ENCODE peak calls at places on chromosomes 2 and 18, in seven cellular contexts. One of them, this sample, is unnamed.

GRCh38 chr2:146821836-146822316 is 1023.0 kb upstream of the ACVR2A start:
- DNase-seq in WERI-Rb-1: no peak
- DNase-seq in right lobe of liver: no peak
- DNase-seq in coronary artery: no peak
- DNase-seq in D721Med: no peak
- DNase-seq in GM20000: no peak
- DNase-seq in bronchial epithelial cell: peak; percentile 48
- DNase-seq in this sample: no peak

GRCh38 chr2:19973471-19973870 is 16.4 kb downstream of the WDR35 start:
- DNase-seq in WERI-Rb-1: no peak
- DNase-seq in right lobe of liver: no peak
- DNase-seq in coronary artery: no peak
- DNase-seq in D721Med: no peak
- DNase-seq in GM20000: no peak
- DNase-seq in bronchial epithelial cell: no peak
- DNase-seq in this sample: no peak

GRCh38 chr2:240024766-240025165 is 376 bp downstream of the NDUFA10 start:
- DNase-seq in WERI-Rb-1: no peak
- DNase-seq in right lobe of liver: no peak
- DNase-seq in coronary artery: no peak
- DNase-seq in D721Med: no peak
- DNase-seq in GM20000: no peak
- DNase-seq in bronchial epithelial cell: no peak
- DNase-seq in this sample: no peak

GRCh38 chr2:204104821-204105220 is 168.3 kb downstream of the ICOS start:
- DNase-seq in WERI-Rb-1: no peak
- DNase-seq in right lobe of liver: no peak
- DNase-seq in coronary artery: no peak
- DNase-seq in D721Med: no peak
- DNase-seq in GM20000: no peak
- DNase-seq in bronchial epithelial cell: no peak
- DNase-seq in this sample: no peak

GRCh38 chr2:26299488-26300092 is 46.4 kb upstream of the SELENOI start:
- DNase-seq in WERI-Rb-1: no peak
- DNase-seq in right lobe of liver: no peak
- DNase-seq in coronary artery: no peak
- DNase-seq in D721Med: no peak
- DNase-seq in GM20000: peak; percentile 27
- DNase-seq in bronchial epithelial cell: peak; percentile 51
- DNase-seq in this sample: no peak

GRCh38 chr2:20050104-20050711 is 1.2 kb downstream of the LAPTM4A start:
- DNase-seq in WERI-Rb-1: peak; percentile 30
- DNase-seq in right lobe of liver: no peak
- DNase-seq in coronary artery: no peak
- DNase-seq in D721Med: no peak
- DNase-seq in GM20000: peak; percentile 35
- DNase-seq in bronchial epithelial cell: peak; percentile 89
- DNase-seq in this sample: peak; percentile 50

GRCh38 chr2:16525265-16525887 is 140.3 kb downstream of the CYRIA start:
- DNase-seq in WERI-Rb-1: peak; percentile 88
- DNase-seq in right lobe of liver: no peak
- DNase-seq in coronary artery: no peak
- DNase-seq in D721Med: no peak
- DNase-seq in GM20000: peak; percentile 55
- DNase-seq in bronchial epithelial cell: peak; percentile 27
- DNase-seq in this sample: peak; percentile 40

GRCh38 chr18:69259282-69259681 is 141.4 kb upstream of the DOK6 start:
- DNase-seq in WERI-Rb-1: no peak
- DNase-seq in right lobe of liver: no peak
- DNase-seq in coronary artery: no peak
- DNase-seq in D721Med: no peak
- DNase-seq in GM20000: no peak
- DNase-seq in bronchial epithelial cell: no peak
- DNase-seq in this sample: no peak

GRCh38 chr18:48553236-48553635 is 14.4 kb downstream of the CTIF start:
- DNase-seq in WERI-Rb-1: no peak
- DNase-seq in right lobe of liver: no peak
- DNase-seq in coronary artery: no peak
- DNase-seq in D721Med: no peak
- DNase-seq in GM20000: no peak
- DNase-seq in bronchial epithelial cell: no peak
- DNase-seq in this sample: no peak

GRCh38 chr2:105176429-105176828 is 65.1 kb upstream of the GPR45 start:
- DNase-seq in WERI-Rb-1: no peak
- DNase-seq in right lobe of liver: no peak
- DNase-seq in coronary artery: no peak
- DNase-seq in D721Med: no peak
- DNase-seq in GM20000: no peak
- DNase-seq in bronchial epithelial cell: no peak
- DNase-seq in this sample: no peak

GRCh38 chr18:21740474-21740723 is 193 bp upstream of the MIB1 start:
- DNase-seq in WERI-Rb-1: no peak
- DNase-seq in right lobe of liver: peak; percentile 99
- DNase-seq in coronary artery: peak; percentile 99
- DNase-seq in D721Med: peak; percentile 64
- DNase-seq in GM20000: peak; percentile 96
- DNase-seq in bronchial epithelial cell: peak; percentile 83
- DNase-seq in this sample: peak; percentile 97

GRCh38 chr2:80506563-80506962 is 202.0 kb upstream of the LRRTM1 start:
- DNase-seq in WERI-Rb-1: no peak
- DNase-seq in right lobe of liver: no peak
- DNase-seq in coronary artery: no peak
- DNase-seq in D721Med: no peak
- DNase-seq in GM20000: no peak
- DNase-seq in bronchial epithelial cell: no peak
- DNase-seq in this sample: no peak

GRCh38 chr2:66901344-66901743 is 466.4 kb downstream of the MEIS1 start:
- DNase-seq in WERI-Rb-1: no peak
- DNase-seq in right lobe of liver: no peak
- DNase-seq in coronary artery: no peak
- DNase-seq in D721Med: no peak
- DNase-seq in GM20000: no peak
- DNase-seq in bronchial epithelial cell: no peak
- DNase-seq in this sample: no peak

GRCh38 chr2:109452318-109453305 is 161.2 kb downstream of the SEPTIN10 start:
- DNase-seq in WERI-Rb-1: no peak
- DNase-seq in right lobe of liver: no peak
- DNase-seq in coronary artery: peak; percentile 71
- DNase-seq in D721Med: no peak
- DNase-seq in GM20000: no peak
- DNase-seq in bronchial epithelial cell: no peak
- DNase-seq in this sample: no peak

GRCh38 chr18:13809025-13809384 is 14.9 kb upstream of the MC5R start:
- DNase-seq in WERI-Rb-1: no peak
- DNase-seq in right lobe of liver: no peak
- DNase-seq in coronary artery: no peak
- DNase-seq in D721Med: no peak
- DNase-seq in GM20000: no peak
- DNase-seq in bronchial epithelial cell: peak; percentile 13
- DNase-seq in this sample: no peak

GRCh38 chr2:26300234-26300641 is 45.7 kb upstream of the SELENOI start:
- DNase-seq in WERI-Rb-1: peak; percentile 86
- DNase-seq in right lobe of liver: no peak
- DNase-seq in coronary artery: no peak
- DNase-seq in D721Med: no peak
- DNase-seq in GM20000: no peak
- DNase-seq in bronchial epithelial cell: peak; percentile 81
- DNase-seq in this sample: no peak

GRCh38 chr2:165627463-165627862 is 158.0 kb downstream of the CSRNP3 start:
- DNase-seq in WERI-Rb-1: no peak
- DNase-seq in right lobe of liver: no peak
- DNase-seq in coronary artery: no peak
- DNase-seq in D721Med: no peak
- DNase-seq in GM20000: no peak
- DNase-seq in bronchial epithelial cell: peak; percentile 71
- DNase-seq in this sample: no peak

GRCh38 chr18:65983750-65984149 is 232.9 kb downstream of the CDH7 start:
- DNase-seq in WERI-Rb-1: no peak
- DNase-seq in right lobe of liver: no peak
- DNase-seq in coronary artery: no peak
- DNase-seq in D721Med: no peak
- DNase-seq in GM20000: no peak
- DNase-seq in bronchial epithelial cell: peak; percentile 43
- DNase-seq in this sample: no peak

GRCh38 chr2:179991344-179991743 is 15.8 kb downstream of the CWC22 start:
- DNase-seq in WERI-Rb-1: peak; percentile 14
- DNase-seq in right lobe of liver: no peak
- DNase-seq in coronary artery: no peak
- DNase-seq in D721Med: no peak
- DNase-seq in GM20000: no peak
- DNase-seq in bronchial epithelial cell: no peak
- DNase-seq in this sample: peak; percentile 18

GRCh38 chr2:129929321-129930290 is 49.9 kb upstream of the RAB6C start:
- DNase-seq in WERI-Rb-1: no peak
- DNase-seq in right lobe of liver: no peak
- DNase-seq in coronary artery: no peak
- DNase-seq in D721Med: no peak
- DNase-seq in GM20000: peak; percentile 7
- DNase-seq in bronchial epithelial cell: no peak
- DNase-seq in this sample: no peak

GRCh38 chr18:22691988-22692710 is 241.0 kb upstream of the RBBP8 start:
- DNase-seq in WERI-Rb-1: no peak
- DNase-seq in right lobe of liver: no peak
- DNase-seq in coronary artery: no peak
- DNase-seq in D721Med: no peak
- DNase-seq in GM20000: no peak
- DNase-seq in bronchial epithelial cell: peak; percentile 68
- DNase-seq in this sample: no peak

DNA sequence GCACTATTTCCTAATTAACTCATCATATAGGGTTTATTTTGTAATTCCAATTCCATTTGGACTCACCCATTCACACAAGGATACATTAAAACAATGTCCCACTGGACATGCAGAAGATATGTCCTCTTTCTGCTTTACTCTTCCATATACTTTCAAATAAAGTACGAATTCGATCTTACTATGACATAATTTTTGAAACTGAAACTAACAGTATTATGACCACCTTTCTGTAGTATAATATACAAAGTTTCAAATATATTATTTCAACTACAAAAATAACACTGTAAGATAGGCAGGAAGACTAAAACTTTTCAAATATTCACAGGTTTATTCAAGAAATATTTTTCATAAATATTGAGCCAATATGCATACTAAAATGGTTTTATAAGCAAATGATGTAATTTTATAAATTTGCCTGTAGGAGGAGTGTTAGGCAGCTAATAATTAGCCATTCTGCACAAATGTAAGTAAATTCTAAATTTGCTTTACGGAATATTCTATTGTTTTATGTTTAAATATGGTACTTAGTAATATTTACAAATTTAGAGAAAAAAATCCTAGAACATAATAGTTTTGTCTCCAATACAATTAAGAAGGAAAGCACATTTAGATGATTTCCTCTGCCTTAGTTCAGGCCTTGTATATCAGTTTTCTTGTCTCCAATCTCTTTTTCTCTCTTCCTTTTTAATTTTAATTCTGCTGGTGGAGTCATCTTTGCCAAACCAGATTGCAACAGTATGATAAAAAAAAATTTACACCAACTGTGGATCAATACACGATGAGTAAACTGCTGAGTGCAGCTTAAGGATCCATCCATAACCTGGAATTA is 85.9 kb downstream of the CERKL start:
- DNase-seq in WERI-Rb-1: no peak
- DNase-seq in right lobe of liver: no peak
- DNase-seq in coronary artery: no peak
- DNase-seq in D721Med: no peak
- DNase-seq in GM20000: no peak
- DNase-seq in bronchial epithelial cell: peak; percentile 33
- DNase-seq in this sample: no peak
- TF ChIP-seq CTCF in WERI-Rb-1: no peak
- TF ChIP-seq CTCF in right lobe of liver: peak; percentile 15
- TF ChIP-seq CTCF in coronary artery: no peak
- TF ChIP-seq CTCF in D721Med: peak; percentile 42
- TF ChIP-seq CTCF in GM20000: no peak
- TF ChIP-seq CTCF in bronchial epithelial cell: peak; percentile 1
- TF ChIP-seq CTCF in this sample: no peak

GRCh38 chr2:11419781-11420180 is 46.2 kb downstream of the E2F6 start:
- DNase-seq in WERI-Rb-1: no peak
- DNase-seq in right lobe of liver: no peak
- DNase-seq in coronary artery: no peak
- DNase-seq in D721Med: no peak
- DNase-seq in GM20000: no peak
- DNase-seq in bronchial epithelial cell: no peak
- DNase-seq in this sample: no peak

GRCh38 chr2:11420190-11420589 is 45.8 kb downstream of the E2F6 start:
- DNase-seq in WERI-Rb-1: no peak
- DNase-seq in right lobe of liver: no peak
- DNase-seq in coronary artery: no peak
- DNase-seq in D721Med: no peak
- DNase-seq in GM20000: no peak
- DNase-seq in bronchial epithelial cell: no peak
- DNase-seq in this sample: no peak

GRCh38 chr2:11421863-11422490 is 44.0 kb downstream of the E2F6 start:
- DNase-seq in WERI-Rb-1: no peak
- DNase-seq in right lobe of liver: no peak
- DNase-seq in coronary artery: no peak
- DNase-seq in D721Med: no peak
- DNase-seq in GM20000: no peak
- DNase-seq in bronchial epithelial cell: no peak
- DNase-seq in this sample: no peak

GRCh38 chr2:11422491-11422865 is 43.5 kb downstream of the E2F6 start:
- DNase-seq in WERI-Rb-1: no peak
- DNase-seq in right lobe of liver: no peak
- DNase-seq in coronary artery: no peak
- DNase-seq in D721Med: no peak
- DNase-seq in GM20000: no peak
- DNase-seq in bronchial epithelial cell: no peak
- DNase-seq in this sample: no peak

DNA sequence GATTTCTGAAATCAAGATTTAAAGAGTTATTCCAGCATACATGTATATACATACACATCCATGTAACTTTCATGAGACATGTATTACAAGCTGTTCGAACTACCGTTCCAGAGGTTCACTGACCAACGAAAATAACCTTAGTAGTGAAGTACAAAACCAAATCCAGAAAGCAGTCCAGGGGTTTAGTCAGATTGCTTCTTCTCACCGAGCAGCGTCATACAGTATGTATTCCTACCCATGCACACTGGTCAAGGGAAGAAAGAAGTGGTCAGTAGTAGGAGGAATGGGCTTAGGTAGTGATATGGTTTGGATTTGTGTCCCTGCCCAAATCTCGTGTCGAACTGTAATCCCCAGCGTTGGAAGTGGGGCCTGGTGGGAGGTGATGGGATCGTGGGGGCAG is 45.3 kb downstream of the E2F6 start:
- DNase-seq in WERI-Rb-1: no peak
- DNase-seq in right lobe of liver: no peak
- DNase-seq in coronary artery: no peak
- DNase-seq in D721Med: no peak
- DNase-seq in GM20000: no peak
- DNase-seq in bronchial epithelial cell: no peak
- DNase-seq in this sample: no peak
- TF ChIP-seq CTCF in WERI-Rb-1: no peak
- TF ChIP-seq CTCF in right lobe of liver: no peak
- TF ChIP-seq CTCF in coronary artery: no peak
- TF ChIP-seq CTCF in D721Med: no peak
- TF ChIP-seq CTCF in GM20000: no peak
- TF ChIP-seq CTCF in bronchial epithelial cell: no peak
- TF ChIP-seq CTCF in this sample: no peak

GRCh38 chr18:9661564-9661963 is 46.5 kb upstream of the RAB31 start:
- DNase-seq in WERI-Rb-1: no peak
- DNase-seq in right lobe of liver: no peak
- DNase-seq in coronary artery: no peak
- DNase-seq in D721Med: no peak
- DNase-seq in GM20000: no peak
- DNase-seq in bronchial epithelial cell: peak; percentile 41
- DNase-seq in this sample: no peak
- TF ChIP-seq CTCF in WERI-Rb-1: peak; percentile 27
- TF ChIP-seq CTCF in right lobe of liver: no peak
- TF ChIP-seq CTCF in coronary artery: no peak
- TF ChIP-seq CTCF in D721Med: no peak
- TF ChIP-seq CTCF in GM20000: no peak
- TF ChIP-seq CTCF in bronchial epithelial cell: peak; percentile 42
- TF ChIP-seq CTCF in this sample: peak; percentile 4

GRCh38 chr2:140027320-140027719 is 1247.1 kb upstream of the NXPH2 start:
- DNase-seq in WERI-Rb-1: peak; percentile 10
- DNase-seq in right lobe of liver: no peak
- DNase-seq in coronary artery: no peak
- DNase-seq in D721Med: no peak
- DNase-seq in GM20000: no peak
- DNase-seq in bronchial epithelial cell: no peak
- DNase-seq in this sample: no peak
- TF ChIP-seq CTCF in WERI-Rb-1: no peak
- TF ChIP-seq CTCF in right lobe of liver: no peak
- TF ChIP-seq CTCF in coronary artery: no peak
- TF ChIP-seq CTCF in D721Med: no peak
- TF ChIP-seq CTCF in GM20000: no peak
- TF ChIP-seq CTCF in bronchial epithelial cell: no peak
- TF ChIP-seq CTCF in this sample: no peak